ENCODE peak calls at places on chromosomes 7 and 10, in ten cellular contexts. One of them, this sample, is unnamed.

GRCh38 chr7:55132550-55132889 is 113.7 kb downstream of the EGFR start:
- DNase-seq in RWPE1: no peak
- DNase-seq in cardiac fibroblast: no peak
- DNase-seq in Calu3: no peak
- DNase-seq in GM13976: no peak
- DNase-seq in adrenal gland: no peak
- DNase-seq in endothelial cell of umbilical vein: no peak
- DNase-seq in Panc1: no peak
- DNase-seq in pancreas: no peak
- DNase-seq in heart left ventricle: no peak
- DNase-seq in this sample: no peak

GRCh38 chr10:67127441-67127840 is 201.6 kb downstream of the LRRTM3 start:
- DNase-seq in pancreas: no peak
- DNase-seq in heart left ventricle: no peak
- DNase-seq in RWPE1: no peak
- DNase-seq in adrenal gland: no peak
- DNase-seq in GM13976: no peak
- DNase-seq in cardiac fibroblast: no peak
- DNase-seq in Calu3: no peak
- DNase-seq in Panc1: no peak
- DNase-seq in endothelial cell of umbilical vein: no peak
- DNase-seq in this sample: no peak

GRCh38 chr7:12706900-12707536 is 19.6 kb downstream of the ARL4A start:
- DNase-seq in GM13976: no peak
- DNase-seq in Calu3: no peak
- DNase-seq in pancreas: no peak
- DNase-seq in adrenal gland: no peak
- DNase-seq in endothelial cell of umbilical vein: peak
- DNase-seq in RWPE1: peak
- DNase-seq in heart left ventricle: no peak
- DNase-seq in Panc1: no peak
- DNase-seq in cardiac fibroblast: no peak
- DNase-seq in this sample: no peak

GRCh38 chr10:83352588-83352987 is 786.7 kb upstream of the GHITM start:
- DNase-seq in heart left ventricle: no peak
- DNase-seq in pancreas: no peak
- DNase-seq in adrenal gland: no peak
- DNase-seq in RWPE1: no peak
- DNase-seq in GM13976: no peak
- DNase-seq in Calu3: no peak
- DNase-seq in cardiac fibroblast: no peak
- DNase-seq in endothelial cell of umbilical vein: no peak
- DNase-seq in Panc1: no peak
- DNase-seq in this sample: no peak

GRCh38 chr7:32846630-32847225 is 44.8 kb downstream of the KBTBD2 start:
- DNase-seq in GM13976: peak
- DNase-seq in Panc1: peak
- DNase-seq in adrenal gland: peak
- DNase-seq in pancreas: peak
- DNase-seq in endothelial cell of umbilical vein: peak
- DNase-seq in Calu3: peak
- DNase-seq in heart left ventricle: peak
- DNase-seq in cardiac fibroblast: peak
- DNase-seq in RWPE1: peak
- DNase-seq in this sample: peak

GRCh38 chr7:2632717-2633537 is 1.1 kb downstream of the TTYH3 start:
- DNase-seq in RWPE1: peak
- DNase-seq in GM13976: peak
- DNase-seq in cardiac fibroblast: peak
- DNase-seq in adrenal gland: peak
- DNase-seq in endothelial cell of umbilical vein: peak
- DNase-seq in pancreas: peak
- DNase-seq in Calu3: peak
- DNase-seq in Panc1: no peak
- DNase-seq in heart left ventricle: peak
- DNase-seq in this sample: peak

GRCh38 chr7:41921453-41921912 is 218.6 kb upstream of the INHBA start:
- DNase-seq in heart left ventricle: no peak
- DNase-seq in GM13976: no peak
- DNase-seq in Calu3: no peak
- DNase-seq in endothelial cell of umbilical vein: no peak
- DNase-seq in adrenal gland: no peak
- DNase-seq in pancreas: no peak
- DNase-seq in cardiac fibroblast: peak
- DNase-seq in RWPE1: no peak
- DNase-seq in Panc1: no peak
- DNase-seq in this sample: no peak

GRCh38 chr10:60818134-60818770 is 40.0 kb downstream of the CDK1 start:
- DNase-seq in pancreas: no peak
- DNase-seq in heart left ventricle: no peak
- DNase-seq in Calu3: no peak
- DNase-seq in RWPE1: no peak
- DNase-seq in cardiac fibroblast: peak
- DNase-seq in Panc1: no peak
- DNase-seq in endothelial cell of umbilical vein: no peak
- DNase-seq in adrenal gland: no peak
- DNase-seq in GM13976: no peak
- DNase-seq in this sample: no peak

GRCh38 chr10:6356280-6356793 is 153.6 kb downstream of the PFKFB3 start:
- DNase-seq in Calu3: no peak
- DNase-seq in adrenal gland: no peak
- DNase-seq in RWPE1: no peak
- DNase-seq in pancreas: no peak
- DNase-seq in Panc1: no peak
- DNase-seq in endothelial cell of umbilical vein: no peak
- DNase-seq in heart left ventricle: no peak
- DNase-seq in cardiac fibroblast: no peak
- DNase-seq in GM13976: no peak
- DNase-seq in this sample: no peak

GRCh38 chr7:6277476-6277875 is 5.1 kb upstream of the CYTH3 start:
- DNase-seq in endothelial cell of umbilical vein: no peak
- DNase-seq in Calu3: no peak
- DNase-seq in Panc1: no peak
- DNase-seq in cardiac fibroblast: no peak
- DNase-seq in GM13976: no peak
- DNase-seq in adrenal gland: no peak
- DNase-seq in pancreas: no peak
- DNase-seq in heart left ventricle: no peak
- DNase-seq in RWPE1: no peak
- DNase-seq in this sample: no peak

DNA sequence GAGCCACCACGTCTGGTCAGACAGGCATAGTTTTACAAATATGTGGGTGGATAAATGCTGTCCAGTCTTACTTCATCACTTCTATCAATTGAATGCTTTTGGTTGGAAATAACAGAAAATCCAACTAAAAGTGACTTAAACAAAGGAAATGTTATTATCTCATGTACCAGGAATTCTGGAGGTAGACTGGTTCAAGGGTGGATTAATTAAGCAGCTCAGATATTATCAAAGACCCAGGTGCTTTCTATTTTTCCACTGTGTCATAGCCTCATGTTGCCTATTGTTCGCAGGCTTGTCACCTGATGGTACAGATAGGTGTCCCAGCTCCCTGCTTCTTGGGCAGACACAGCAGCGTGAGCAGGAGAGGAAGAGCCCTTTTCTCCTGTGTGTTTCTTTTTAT is 156.1 kb upstream of the CTBP2 start:
- DNase-seq in cardiac fibroblast: no peak
- DNase-seq in Panc1: no peak
- DNase-seq in endothelial cell of umbilical vein: no peak
- DNase-seq in RWPE1: no peak
- DNase-seq in GM13976: no peak
- DNase-seq in heart left ventricle: no peak
- DNase-seq in adrenal gland: no peak
- DNase-seq in Calu3: no peak
- DNase-seq in pancreas: no peak
- DNase-seq in this sample: no peak
- TF ChIP-seq CTCF in cardiac fibroblast: no peak
- TF ChIP-seq CTCF in Panc1: no peak
- TF ChIP-seq CTCF in endothelial cell of umbilical vein: no peak
- TF ChIP-seq CTCF in RWPE1: no peak
- TF ChIP-seq CTCF in GM13976: no peak
- TF ChIP-seq CTCF in heart left ventricle: no peak
- TF ChIP-seq CTCF in adrenal gland: no peak
- TF ChIP-seq CTCF in Calu3: no peak
- TF ChIP-seq CTCF in pancreas: no peak
- TF ChIP-seq CTCF in this sample: no peak

GRCh38 chr10:21604651-21605050 is 70.6 kb downstream of the MLLT10 start:
- DNase-seq in pancreas: no peak
- DNase-seq in cardiac fibroblast: no peak
- DNase-seq in RWPE1: no peak
- DNase-seq in Calu3: no peak
- DNase-seq in adrenal gland: no peak
- DNase-seq in endothelial cell of umbilical vein: peak
- DNase-seq in GM13976: no peak
- DNase-seq in heart left ventricle: no peak
- DNase-seq in Panc1: no peak
- DNase-seq in this sample: no peak

GRCh38 chr10:21602313-21602712 is 68.3 kb downstream of the MLLT10 start:
- DNase-seq in pancreas: no peak
- DNase-seq in Calu3: no peak
- DNase-seq in adrenal gland: no peak
- DNase-seq in RWPE1: no peak
- DNase-seq in GM13976: no peak
- DNase-seq in Panc1: no peak
- DNase-seq in endothelial cell of umbilical vein: no peak
- DNase-seq in cardiac fibroblast: no peak
- DNase-seq in heart left ventricle: no peak
- DNase-seq in this sample: no peak

GRCh38 chr10:21600804-21601512 is 66.9 kb downstream of the MLLT10 start:
- DNase-seq in Panc1: no peak
- DNase-seq in RWPE1: no peak
- DNase-seq in cardiac fibroblast: no peak
- DNase-seq in heart left ventricle: no peak
- DNase-seq in Calu3: no peak
- DNase-seq in GM13976: no peak
- DNase-seq in adrenal gland: no peak
- DNase-seq in endothelial cell of umbilical vein: no peak
- DNase-seq in pancreas: no peak
- DNase-seq in this sample: no peak

GRCh38 chr10:21603721-21604120 is 69.7 kb downstream of the MLLT10 start:
- DNase-seq in heart left ventricle: no peak
- DNase-seq in Panc1: no peak
- DNase-seq in cardiac fibroblast: no peak
- DNase-seq in endothelial cell of umbilical vein: no peak
- DNase-seq in GM13976: no peak
- DNase-seq in pancreas: no peak
- DNase-seq in Calu3: no peak
- DNase-seq in adrenal gland: no peak
- DNase-seq in RWPE1: no peak
- DNase-seq in this sample: no peak

DNA sequence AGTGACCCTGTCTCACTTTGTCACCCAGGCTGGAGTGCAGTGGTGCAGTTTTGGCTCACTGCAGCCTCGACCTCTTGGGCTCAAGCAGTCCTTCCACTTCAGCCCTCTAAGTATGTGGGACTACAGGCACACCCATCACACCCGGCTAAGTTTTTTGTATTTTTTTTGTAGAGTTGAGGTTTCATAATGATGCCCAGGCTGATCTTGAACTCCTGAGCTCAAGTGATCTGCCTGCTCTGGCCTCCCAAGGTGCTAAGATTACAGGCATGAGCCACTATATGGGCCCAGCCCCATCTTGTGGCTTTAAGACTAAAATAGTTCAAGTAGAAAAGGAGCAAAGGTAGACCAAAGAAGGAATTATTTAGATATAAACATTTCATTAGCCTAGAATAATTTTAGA is 65.5 kb downstream of the MLLT10 start:
- DNase-seq in RWPE1: no peak
- DNase-seq in GM13976: no peak
- DNase-seq in cardiac fibroblast: no peak
- DNase-seq in Panc1: no peak
- DNase-seq in endothelial cell of umbilical vein: no peak
- DNase-seq in pancreas: no peak
- DNase-seq in adrenal gland: no peak
- DNase-seq in Calu3: no peak
- DNase-seq in heart left ventricle: no peak
- DNase-seq in this sample: no peak
- TF ChIP-seq CTCF in RWPE1: no peak
- TF ChIP-seq CTCF in GM13976: no peak
- TF ChIP-seq CTCF in cardiac fibroblast: no peak
- TF ChIP-seq CTCF in Panc1: no peak
- TF ChIP-seq CTCF in endothelial cell of umbilical vein: no peak
- TF ChIP-seq CTCF in pancreas: no peak
- TF ChIP-seq CTCF in adrenal gland: no peak
- TF ChIP-seq CTCF in Calu3: no peak
- TF ChIP-seq CTCF in heart left ventricle: no peak
- TF ChIP-seq CTCF in this sample: no peak

GRCh38 chr10:73772280-73773151 is 9.3 kb upstream of the CHCHD1 start:
- DNase-seq in cardiac fibroblast: peak
- DNase-seq in endothelial cell of umbilical vein: peak
- DNase-seq in adrenal gland: peak
- DNase-seq in GM13976: peak
- DNase-seq in Panc1: no peak
- DNase-seq in Calu3: peak
- DNase-seq in heart left ventricle: peak
- DNase-seq in pancreas: peak
- DNase-seq in RWPE1: peak
- DNase-seq in this sample: peak
- TF ChIP-seq CTCF in cardiac fibroblast: no peak
- TF ChIP-seq CTCF in endothelial cell of umbilical vein: no peak
- TF ChIP-seq CTCF in adrenal gland: no peak
- TF ChIP-seq CTCF in GM13976: no peak
- TF ChIP-seq CTCF in Panc1: peak
- TF ChIP-seq CTCF in Calu3: no peak
- TF ChIP-seq CTCF in heart left ventricle: no peak
- TF ChIP-seq CTCF in pancreas: no peak
- TF ChIP-seq CTCF in RWPE1: no peak
- TF ChIP-seq CTCF in this sample: peak

GRCh38 chr10:62850646-62851045 is 34.5 kb upstream of the EGR2 start:
- DNase-seq in Panc1: no peak
- DNase-seq in Calu3: no peak
- DNase-seq in heart left ventricle: no peak
- DNase-seq in RWPE1: no peak
- DNase-seq in cardiac fibroblast: no peak
- DNase-seq in GM13976: no peak
- DNase-seq in pancreas: no peak
- DNase-seq in endothelial cell of umbilical vein: no peak
- DNase-seq in adrenal gland: no peak
- DNase-seq in this sample: no peak

GRCh38 chr10:62853710-62854109 is 37.5 kb upstream of the EGR2 start:
- DNase-seq in heart left ventricle: no peak
- DNase-seq in GM13976: no peak
- DNase-seq in pancreas: no peak
- DNase-seq in RWPE1: no peak
- DNase-seq in adrenal gland: no peak
- DNase-seq in endothelial cell of umbilical vein: no peak
- DNase-seq in cardiac fibroblast: no peak
- DNase-seq in Calu3: no peak
- DNase-seq in Panc1: no peak
- DNase-seq in this sample: no peak

GRCh38 chr10:62852961-62853702 is 37.0 kb upstream of the EGR2 start:
- DNase-seq in Calu3: no peak
- DNase-seq in endothelial cell of umbilical vein: no peak
- DNase-seq in adrenal gland: no peak
- DNase-seq in heart left ventricle: no peak
- DNase-seq in cardiac fibroblast: no peak
- DNase-seq in GM13976: no peak
- DNase-seq in RWPE1: no peak
- DNase-seq in Panc1: no peak
- DNase-seq in pancreas: no peak
- DNase-seq in this sample: no peak

GRCh38 chr10:62847433-62847832 is 31.3 kb upstream of the EGR2 start:
- DNase-seq in RWPE1: no peak
- DNase-seq in adrenal gland: no peak
- DNase-seq in Panc1: no peak
- DNase-seq in GM13976: no peak
- DNase-seq in pancreas: no peak
- DNase-seq in Calu3: no peak
- DNase-seq in heart left ventricle: no peak
- DNase-seq in cardiac fibroblast: no peak
- DNase-seq in endothelial cell of umbilical vein: no peak
- DNase-seq in this sample: no peak

GRCh38 chr10:62851449-62851848 is 35.3 kb upstream of the EGR2 start:
- DNase-seq in endothelial cell of umbilical vein: no peak
- DNase-seq in pancreas: no peak
- DNase-seq in Calu3: no peak
- DNase-seq in RWPE1: no peak
- DNase-seq in cardiac fibroblast: peak
- DNase-seq in GM13976: no peak
- DNase-seq in Panc1: no peak
- DNase-seq in heart left ventricle: no peak
- DNase-seq in adrenal gland: no peak
- DNase-seq in this sample: no peak
- TF ChIP-seq CTCF in endothelial cell of umbilical vein: no peak
- TF ChIP-seq CTCF in pancreas: no peak
- TF ChIP-seq CTCF in Calu3: no peak
- TF ChIP-seq CTCF in RWPE1: no peak
- TF ChIP-seq CTCF in cardiac fibroblast: peak
- TF ChIP-seq CTCF in GM13976: peak
- TF ChIP-seq CTCF in Panc1: peak
- TF ChIP-seq CTCF in heart left ventricle: no peak
- TF ChIP-seq CTCF in adrenal gland: peak
- TF ChIP-seq CTCF in this sample: peak